ENCODE peak calls at places on chromosomes 2 and 18, in seven cellular contexts. B is HEK293T; Y is activated CD4-positive, alpha-beta T cell treated with anti-CD3 and anti-CD28 coated beads, Interleukin-2, amount 50 U/mL, for 24 hours; G is nephron progenitor cell; I is GM10248; X is hypothalamus; P is GM06990. Z is an unnamed sample.

GRCh38 chr2:63023444-63023843 is 27.2 kb upstream of the OTX1 start:
- DNase-seq in B (peak; percentile 33), Y (no peak), G (no peak), I (peak; percentile 18), X (no peak), P (no peak), Z (peak; percentile 35)

GRCh38 chr2:72883356-72883962 is 3.7 kb upstream of the SPR start:
- DNase-seq in B (peak; percentile 54), Y (no peak), G (peak; percentile 89), I (no peak), X (no peak), P (no peak), Z (peak; percentile 74)

GRCh38 chr2:230896346-230897115 is 28.5 kb downstream of the GPR55 start:
- DNase-seq in B (no peak), Y (no peak), G (no peak), I (no peak), X (no peak), P (no peak), Z (peak; percentile 2)

GRCh38 chr2:216017365-216017764 is 4.0 kb upstream of the MREG start:
- DNase-seq in B (no peak), Y (no peak), G (no peak), I (peak; percentile 32), X (no peak), P (peak; percentile 54), Z (no peak)

GRCh38 chr2:205047273-205047839 is 502.1 kb downstream of the PARD3B start:
- DNase-seq in B (peak; percentile 41), Y (no peak), G (peak; percentile 44), I (no peak), X (no peak), P (no peak), Z (peak; percentile 76)

GRCh38 chr2:83365476-83365875 is 1093.6 kb downstream of the SUCLG1 start:
- DNase-seq in B (no peak), Y (no peak), G (no peak), I (no peak), X (no peak), P (no peak), Z (no peak)

GRCh38 chr2:225820828-225821227 is 421.3 kb downstream of the NYAP2 start:
- DNase-seq in B (no peak), Y (no peak), G (no peak), I (no peak), X (no peak), P (no peak), Z (no peak)

GRCh38 chr2:202278036-202278760 is 12.6 kb downstream of the NOP58 start:
- DNase-seq in B (no peak), Y (peak; percentile 28), G (no peak), I (no peak), X (no peak), P (no peak), Z (no peak)

GRCh38 chr2:223113161-223113560 is 61.2 kb downstream of the KCNE4 start:
- DNase-seq in B (no peak), Y (no peak), G (no peak), I (no peak), X (no peak), P (no peak), Z (no peak)

GRCh38 chr2:11746376-11746806 is at the start of gene LPIN1:
- DNase-seq in B (peak; percentile 91), Y (peak; percentile 73), G (peak; percentile 93), I (peak; percentile 91), X (peak; percentile 84), P (peak; percentile 86), Z (peak; percentile 86)

GRCh38 chr18:75839041-75839440 is 411.5 kb upstream of the SMIM21 start:
- DNase-seq in B (no peak), Y (no peak), G (no peak), I (no peak), X (no peak), P (no peak), Z (no peak)

GRCh38 chr2:69554981-69555380 is 88.6 kb downstream of the AAK1 start:
- DNase-seq in B (no peak), Y (no peak), G (no peak), I (peak; percentile 22), X (no peak), P (no peak), Z (no peak)

Z was measured in WTC11.